ENCODE peak calls at places on chromosomes 5 and 9, in five cellular contexts. One of them, this sample, is unnamed.

GRCh38 chr9:108994695-108995094 is 18.6 kb downstream of the CTNNAL1 start:
- DNase-seq in HepG2: no peak
- DNase-seq in GM12878: no peak
- DNase-seq in NT2/D1: no peak
- DNase-seq in H1: no peak
- DNase-seq in this sample: no peak

GRCh38 chr5:10564838-10565784 is 1.2 kb downstream of the ANKRD33B start:
- DNase-seq in H1: peak; percentile 69
- DNase-seq in HepG2: no peak
- DNase-seq in GM12878: no peak
- DNase-seq in NT2/D1: no peak
- DNase-seq in this sample: no peak

GRCh38 chr9:82115900-82116299 is 127.3 kb downstream of the SPATA31D1 start:
- DNase-seq in H1: no peak
- DNase-seq in NT2/D1: no peak
- DNase-seq in GM12878: no peak
- DNase-seq in HepG2: no peak
- DNase-seq in this sample: no peak

GRCh38 chr5:149170292-149170691 is 29.0 kb downstream of the ABLIM3 start:
- DNase-seq in H1: no peak
- DNase-seq in HepG2: no peak
- DNase-seq in NT2/D1: no peak
- DNase-seq in GM12878: no peak
- DNase-seq in this sample: no peak

GRCh38 chr5:166713281-166713680 is 1578.2 kb upstream of the WWC1 start:
- DNase-seq in GM12878: no peak
- DNase-seq in NT2/D1: no peak
- DNase-seq in HepG2: no peak
- DNase-seq in H1: no peak
- DNase-seq in this sample: no peak

GRCh38 chr5:112787261-112787660 is 49.6 kb downstream of the APC start:
- DNase-seq in NT2/D1: no peak
- DNase-seq in HepG2: no peak
- DNase-seq in GM12878: no peak
- DNase-seq in H1: no peak
- DNase-seq in this sample: no peak

GRCh38 chr5:150639751-150640150 is 709 bp upstream of the SYNPO start:
- DNase-seq in NT2/D1: no peak
- DNase-seq in GM12878: no peak
- DNase-seq in H1: no peak
- DNase-seq in HepG2: no peak
- DNase-seq in this sample: no peak

GRCh38 chr5:96070625-96071246 is 109.1 kb upstream of the ELL2 start:
- DNase-seq in NT2/D1: no peak
- DNase-seq in H1: no peak
- DNase-seq in GM12878: no peak
- DNase-seq in HepG2: no peak
- DNase-seq in this sample: no peak

GRCh38 chr5:68444833-68445232 is 229.3 kb downstream of the PIK3R1 start:
- DNase-seq in HepG2: no peak
- DNase-seq in NT2/D1: no peak
- DNase-seq in GM12878: no peak
- DNase-seq in H1: no peak
- DNase-seq in this sample: no peak

GRCh38 chr9:110671849-110672248 is 3.3 kb downstream of the MUSK start:
- DNase-seq in H1: no peak
- DNase-seq in GM12878: no peak
- DNase-seq in HepG2: no peak
- DNase-seq in NT2/D1: no peak
- DNase-seq in this sample: no peak

GRCh38 chr9:75152416-75152815 is 64.1 kb downstream of the OSTF1 start:
- DNase-seq in NT2/D1: no peak
- DNase-seq in HepG2: no peak
- DNase-seq in GM12878: no peak
- DNase-seq in H1: no peak
- DNase-seq in this sample: no peak

GRCh38 chr9:2085719-2086515 is 70.8 kb downstream of the SMARCA2 start:
- DNase-seq in NT2/D1: no peak
- DNase-seq in GM12878: no peak
- DNase-seq in HepG2: no peak
- DNase-seq in H1: no peak
- DNase-seq in this sample: no peak

GRCh38 chr5:134111741-134112647 is 2.5 kb upstream of the TCF7 start:
- DNase-seq in GM12878: no peak
- DNase-seq in H1: no peak
- DNase-seq in NT2/D1: no peak
- DNase-seq in HepG2: no peak
- DNase-seq in this sample: no peak

GRCh38 chr9:10274983-10275382 is 337.8 kb downstream of the PTPRD start:
- DNase-seq in NT2/D1: no peak
- DNase-seq in GM12878: no peak
- DNase-seq in HepG2: no peak
- DNase-seq in H1: no peak
- DNase-seq in this sample: no peak

GRCh38 chr9:71681708-71682268 is 86.5 kb downstream of the CEMIP2 start:
- DNase-seq in H1: no peak
- DNase-seq in GM12878: no peak
- DNase-seq in NT2/D1: no peak
- DNase-seq in HepG2: no peak
- DNase-seq in this sample: no peak

GRCh38 chr9:92504881-92505280 is 22.6 kb upstream of the ASPN start:
- DNase-seq in HepG2: no peak
- DNase-seq in H1: no peak
- DNase-seq in GM12878: no peak
- DNase-seq in NT2/D1: no peak
- DNase-seq in this sample: no peak

GRCh38 chr9:19999491-20000057 is 210.7 kb upstream of the SLC24A2 start:
- DNase-seq in H1: no peak
- DNase-seq in HepG2: no peak
- DNase-seq in NT2/D1: no peak
- DNase-seq in GM12878: peak; percentile 92
- DNase-seq in this sample: no peak

GRCh38 chr5:37248970-37249819 is at the start of gene CPLANE1:
- DNase-seq in HepG2: peak; percentile 53
- DNase-seq in H1: peak; percentile 88
- DNase-seq in NT2/D1: peak; percentile 60
- DNase-seq in GM12878: peak; percentile 17
- DNase-seq in this sample: peak; percentile 79

GRCh38 chr5:8827701-8828100 is 718.2 kb downstream of the SEMA5A start:
- DNase-seq in GM12878: no peak
- DNase-seq in NT2/D1: no peak
- DNase-seq in HepG2: no peak
- DNase-seq in H1: no peak
- DNase-seq in this sample: no peak

GRCh38 chr9:92332577-92333287 is 7.0 kb downstream of the CENPP start:
- DNase-seq in GM12878: no peak
- DNase-seq in H1: no peak
- DNase-seq in HepG2: no peak
- DNase-seq in NT2/D1: no peak
- DNase-seq in this sample: no peak

GRCh38 chr9:90960941-90961340 is 159.3 kb downstream of the SYK start:
- DNase-seq in GM12878: no peak
- DNase-seq in HepG2: no peak
- DNase-seq in NT2/D1: no peak
- DNase-seq in H1: no peak
- DNase-seq in this sample: no peak

GRCh38 chr5:95959051-95959963 is 2.3 kb downstream of the ELL2 start:
- DNase-seq in H1: no peak
- DNase-seq in HepG2: peak; percentile 73
- DNase-seq in GM12878: no peak
- DNase-seq in NT2/D1: no peak
- DNase-seq in this sample: no peak

GRCh38 chr9:116174347-116174746 is 20.8 kb downstream of the PAPPA start:
- DNase-seq in GM12878: no peak
- DNase-seq in NT2/D1: no peak
- DNase-seq in HepG2: peak; percentile 21
- DNase-seq in H1: no peak
- DNase-seq in this sample: no peak

GRCh38 chr5:132771559-132771998 is 5.5 kb downstream of the SEPTIN8 start:
- DNase-seq in NT2/D1: peak; percentile 65
- DNase-seq in GM12878: no peak
- DNase-seq in H1: no peak
- DNase-seq in HepG2: peak; percentile 90
- DNase-seq in this sample: no peak

GRCh38 chr5:120507826-120508463 is 43.8 kb downstream of the PRR16 start:
- DNase-seq in GM12878: no peak
- DNase-seq in NT2/D1: no peak
- DNase-seq in H1: no peak
- DNase-seq in HepG2: no peak
- DNase-seq in this sample: no peak

GRCh38 chr5:173094012-173094661 is 38.0 kb downstream of the CREBRF start:
- DNase-seq in H1: no peak
- DNase-seq in HepG2: peak; percentile 73
- DNase-seq in GM12878: no peak
- DNase-seq in NT2/D1: no peak
- DNase-seq in this sample: no peak

GRCh38 chr5:82405618-82406199 is 127.6 kb upstream of the RPS23 start:
- DNase-seq in H1: no peak
- DNase-seq in NT2/D1: no peak
- DNase-seq in HepG2: peak; percentile 63
- DNase-seq in GM12878: no peak
- DNase-seq in this sample: no peak

GRCh38 chr9:108182950-108183381 is 672.8 kb downstream of the ACTL7B start:
- DNase-seq in H1: no peak
- DNase-seq in HepG2: no peak
- DNase-seq in GM12878: peak; percentile 40
- DNase-seq in NT2/D1: no peak
- DNase-seq in this sample: no peak

GRCh38 chr5:45521067-45521466 is 175.1 kb downstream of the HCN1 start:
- DNase-seq in GM12878: no peak
- DNase-seq in NT2/D1: peak; percentile 15
- DNase-seq in H1: peak; percentile 78
- DNase-seq in HepG2: peak; percentile 2
- DNase-seq in this sample: no peak

GRCh38 chr9:113882636-113883164 is 6.6 kb downstream of the ZNF618 start:
- DNase-seq in GM12878: no peak
- DNase-seq in HepG2: no peak
- DNase-seq in NT2/D1: no peak
- DNase-seq in H1: no peak
- DNase-seq in this sample: no peak

GRCh38 chr9:113876806-113877236 is 712 bp downstream of the ZNF618 start:
- DNase-seq in GM12878: no peak
- DNase-seq in H1: no peak
- DNase-seq in NT2/D1: no peak
- DNase-seq in HepG2: no peak
- DNase-seq in this sample: no peak

GRCh38 chr9:113879318-113879717 is 3.2 kb downstream of the ZNF618 start:
- DNase-seq in NT2/D1: no peak
- DNase-seq in GM12878: no peak
- DNase-seq in H1: no peak
- DNase-seq in HepG2: no peak
- DNase-seq in this sample: no peak

GRCh38 chr9:113882181-113882580 is 6.1 kb downstream of the ZNF618 start:
- DNase-seq in HepG2: no peak
- DNase-seq in H1: no peak
- DNase-seq in NT2/D1: no peak
- DNase-seq in GM12878: no peak
- DNase-seq in this sample: no peak

GRCh38 chr9:113879906-113880305 is 3.8 kb downstream of the ZNF618 start:
- DNase-seq in GM12878: no peak
- DNase-seq in HepG2: no peak
- DNase-seq in H1: no peak
- DNase-seq in NT2/D1: no peak
- DNase-seq in this sample: no peak
- TF ChIP-seq SUZ12 in GM12878: no peak
- TF ChIP-seq SUZ12 in HepG2: no peak
- TF ChIP-seq SUZ12 in H1: no peak
- TF ChIP-seq SUZ12 in NT2/D1: no peak
- TF ChIP-seq SUZ12 in this sample: no peak

GRCh38 chr5:141780240-141780951 is 97.8 kb downstream of the PCDH1 start:
- DNase-seq in GM12878: no peak
- DNase-seq in HepG2: no peak
- DNase-seq in NT2/D1: no peak
- DNase-seq in H1: no peak
- DNase-seq in this sample: no peak
- TF ChIP-seq SUZ12 in GM12878: no peak
- TF ChIP-seq SUZ12 in HepG2: no peak
- TF ChIP-seq SUZ12 in NT2/D1: no peak
- TF ChIP-seq SUZ12 in H1: no peak
- TF ChIP-seq SUZ12 in this sample: no peak

DNA sequence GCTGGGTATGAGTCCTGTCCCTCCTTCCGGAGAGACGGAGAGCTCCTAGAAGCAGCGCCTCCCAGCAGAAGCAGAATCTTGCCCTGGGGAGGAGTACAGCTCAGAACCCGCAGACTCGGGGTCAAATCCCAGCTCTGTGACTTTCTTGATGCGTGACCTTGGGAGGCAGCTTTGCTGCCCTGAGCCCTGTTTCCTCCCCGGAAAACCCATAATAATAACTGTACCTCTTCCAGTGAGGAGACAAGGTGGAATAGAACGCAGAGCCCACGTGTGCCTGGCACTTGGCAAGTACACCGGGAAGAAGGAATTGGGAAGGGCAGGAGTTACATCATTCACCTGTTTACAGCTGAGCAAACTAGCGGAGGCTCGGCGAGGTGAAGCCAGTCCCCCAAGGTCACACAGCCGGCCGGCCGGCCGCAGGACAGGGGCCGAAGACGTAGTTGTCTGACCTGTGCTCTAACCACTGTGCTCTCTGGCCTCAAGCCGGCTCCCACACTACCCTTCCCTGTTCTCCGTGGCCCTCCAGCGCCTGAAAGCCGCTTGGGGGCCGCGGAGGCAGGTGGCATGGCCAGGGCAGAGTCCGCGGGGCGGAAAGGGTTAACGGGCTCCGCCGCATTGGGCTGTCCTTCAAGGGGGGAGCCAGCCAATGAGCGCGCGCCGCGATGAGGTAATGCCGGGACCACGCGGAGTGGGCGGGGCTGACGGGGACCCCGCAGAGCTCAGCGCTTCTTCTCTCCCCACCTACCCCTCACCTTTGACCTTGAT is 125.3 kb downstream of the C9orf50 start:
- DNase-seq in NT2/D1: peak; percentile 95
- DNase-seq in GM12878: no peak
- DNase-seq in H1: peak; percentile 99
- DNase-seq in HepG2: peak; percentile 86
- DNase-seq in this sample: peak; percentile 92
- TF ChIP-seq SUZ12 in NT2/D1: no peak
- TF ChIP-seq SUZ12 in GM12878: no peak
- TF ChIP-seq SUZ12 in H1: no peak
- TF ChIP-seq SUZ12 in HepG2: no peak
- TF ChIP-seq SUZ12 in this sample: no peak

DNA sequence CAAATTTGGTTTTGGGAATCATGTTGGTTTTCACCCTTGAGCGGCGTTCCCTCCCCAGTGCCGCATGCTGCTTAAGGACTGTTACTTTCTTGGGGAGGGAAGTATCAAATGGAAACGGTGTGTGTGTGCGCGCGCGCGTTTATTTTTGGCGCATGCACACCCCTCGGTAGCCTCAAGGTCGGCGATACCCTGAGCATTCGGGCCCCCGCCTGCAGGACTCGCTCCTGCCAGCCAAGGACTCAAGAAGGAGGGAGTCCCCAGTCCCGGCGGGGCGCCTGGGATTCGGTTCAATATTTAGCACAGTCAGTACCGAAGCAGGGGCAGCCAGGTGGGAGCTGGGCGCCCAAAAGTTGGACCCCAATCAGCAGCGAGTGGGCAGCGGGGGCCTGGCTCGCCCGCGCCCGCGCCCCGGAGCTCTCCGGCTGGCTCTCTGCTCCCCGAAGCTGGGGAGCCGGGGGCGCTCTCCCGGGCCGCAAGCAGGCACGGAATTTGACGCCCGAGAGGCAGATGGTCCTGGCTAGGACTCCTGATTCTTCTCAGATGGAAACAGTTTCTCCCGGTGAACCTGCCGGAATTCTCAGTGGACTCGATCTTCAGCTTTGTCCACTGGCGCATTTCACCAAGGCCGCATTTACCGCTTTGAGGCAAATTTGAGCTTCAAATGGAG is 305.9 kb upstream of the KCNN2 start:
- DNase-seq in NT2/D1: no peak
- DNase-seq in GM12878: no peak
- DNase-seq in HepG2: no peak
- DNase-seq in H1: peak; percentile 67
- DNase-seq in this sample: no peak
- TF ChIP-seq SUZ12 in NT2/D1: no peak
- TF ChIP-seq SUZ12 in GM12878: no peak
- TF ChIP-seq SUZ12 in HepG2: no peak
- TF ChIP-seq SUZ12 in H1: peak; percentile 71
- TF ChIP-seq SUZ12 in this sample: no peak